ENCODE peak calls at places on chromosomes 5 and 9, in nine cellular contexts. I is sciatic nerve; R is immature natural killer cell; B is occipital lobe; O is SK-N-SH; E is GM19239; L is stimulated activated CD4-positive, alpha-beta T cell treated with anti-CD3 and anti-CD28 coated beads, Interleukin-2, amount 100 ng/mL, for 48 hours; J is activated CD4-positive, CD25-positive, alpha-beta regulatory T cell treated with anti-CD3 and anti-CD28 coated beads, Interleukin-2, amount 50 U/mL, for 72 hours; W is germinal center. D is an unnamed sample.

GRCh38 chr9:20611751-20612287 is 10.5 kb downstream of the MLLT3 start:
- DNase-seq in E (no peak), L (no peak), I (no peak), B (no peak), J (no peak), R (no peak), O (peak; percentile 9), W (no peak), D (peak; percentile 16)

GRCh38 chr5:51544386-51544785 is 161.1 kb downstream of the ISL1 start:
- DNase-seq in I (no peak), R (no peak), O (no peak), J (no peak), B (no peak), W (no peak), E (no peak), L (no peak), D (no peak)

GRCh38 chr5:139458580-139459407 is 3.7 kb downstream of the ECSCR start:
- DNase-seq in E (no peak), W (no peak), J (peak; percentile 64), I (no peak), B (no peak), O (no peak), R (peak; percentile 86), L (peak; percentile 60), D (no peak)

GRCh38 chr5:56637321-56637920 is 177.9 kb upstream of the MAP3K1 start:
- DNase-seq in W (no peak), J (no peak), O (peak; percentile 24), E (no peak), L (no peak), I (no peak), B (no peak), R (no peak), D (no peak)

GRCh38 chr5:44388504-44389409 is 463 bp downstream of the FGF10 start:
- DNase-seq in B (peak; percentile 15), R (no peak), I (no peak), W (no peak), J (no peak), L (no peak), E (no peak), O (no peak), D (no peak)

GRCh38 chr5:103305829-103306228 is 47.3 kb downstream of the MACIR start:
- DNase-seq in L (no peak), W (no peak), B (no peak), J (no peak), O (no peak), R (no peak), E (no peak), I (no peak), D (no peak)

GRCh38 chr9:88985616-88986015 is 5.7 kb upstream of the S1PR3 start:
- DNase-seq in R (no peak), J (no peak), I (no peak), E (no peak), B (no peak), W (no peak), O (no peak), L (no peak), D (no peak)

GRCh38 chr5:156435101-156435500 is 108.1 kb downstream of the SGCD start:
- DNase-seq in J (no peak), B (no peak), O (no peak), E (no peak), R (no peak), W (no peak), L (no peak), I (no peak), D (no peak)

D was measured in NCI-H526.